ENCODE peak calls at places on chromosomes 3 and 15, in four cellular contexts. T, J, R and E are unnamed samples.

GRCh38 chr3:187750041-187750512 is 4.8 kb upstream of the BCL6 start:
- DNase-seq in R (no peak), J (peak; percentile 40), T (no peak), E (no peak)

GRCh38 chr3:120637836-120638559 is 41.9 kb downstream of the NDUFB4 start:
- DNase-seq in T (peak; percentile 27), R (no peak), J (no peak), E (no peak)

GRCh38 chr3:155631323-155632019 is 113.4 kb downstream of the PLCH1 start:
- DNase-seq in R (no peak), T (no peak), J (no peak), E (peak; percentile 4)

GRCh38 chr3:130480736-130481135 is 36.2 kb upstream of the COL6A6 start:
- DNase-seq in R (no peak), T (peak; percentile 40), J (no peak), E (no peak)

GRCh38 chr3:165336786-165337185 is 140.6 kb upstream of the SLITRK3 start:
- DNase-seq in J (no peak), T (no peak), R (no peak), E (no peak)

GRCh38 chr3:143707848-143708247 is 140.4 kb downstream of the SLC9A9 start:
- DNase-seq in T (no peak), R (no peak), J (no peak), E (no peak)

GRCh38 chr15:78012643-78013077 is 64.9 kb downstream of the TBC1D2B start:
- DNase-seq in J (no peak), T (no peak), R (no peak), E (no peak)

GRCh38 chr3:195407511-195408409 is 35.1 kb downstream of the ACAP2 start:
- DNase-seq in J (no peak), R (no peak), T (peak; percentile 15), E (no peak)

GRCh38 chr3:58074997-58075396 is 66.8 kb downstream of the FLNB start:
- DNase-seq in J (no peak), T (no peak), R (no peak), E (peak; percentile 26)

GRCh38 chr3:3532544-3532943 is 266.7 kb upstream of the LRRN1 start:
- DNase-seq in J (no peak), R (no peak), T (no peak), E (no peak)

GRCh38 chr3:27311400-27311799 is 57.8 kb downstream of the NEK10 start:
- DNase-seq in T (no peak), J (no peak), R (no peak), E (no peak)

GRCh38 chr15:74773731-74774252 is 8.1 kb upstream of the CSK start:
- DNase-seq in J (no peak), T (peak; percentile 52), R (no peak), E (no peak)

GRCh38 chr15:43433160-43433559 is 59.8 kb downstream of the TP53BP1 start:
- DNase-seq in J (no peak), T (no peak), R (no peak), E (no peak)

GRCh38 chr15:50058231-50058630 is 60.8 kb downstream of the ATP8B4 start:
- DNase-seq in T (no peak), R (no peak), J (peak; percentile 50), E (peak; percentile 24)

GRCh38 chr15:58924326-58924725 is 9.2 kb downstream of the SLTM start:
- DNase-seq in T (peak; percentile 21), R (no peak), J (no peak), E (no peak)

GRCh38 chr3:146163584-146163983 is 2.6 kb upstream of the PLOD2 start:
- DNase-seq in J (no peak), R (no peak), T (no peak), E (no peak)

GRCh38 chr3:116426036-116426435 is 19.3 kb downstream of the LSAMP start:
- DNase-seq in R (no peak), T (no peak), J (no peak), E (no peak)

GRCh38 chr3:71395927-71396695 is 187.4 kb downstream of the FOXP1 start:
- DNase-seq in R (no peak), T (peak; percentile 74), J (no peak), E (no peak)

GRCh38 chr3:160981217-160981938 is 123.8 kb downstream of the B3GALNT1 start:
- DNase-seq in T (peak; percentile 97), J (peak; percentile 68), R (no peak), E (peak; percentile 17)

GRCh38 chr15:40313531-40314398 is 6.0 kb upstream of the PLCB2 start:
- DNase-seq in R (no peak), T (peak; percentile 64), J (peak; percentile 72), E (no peak)

GRCh38 chr3:73235768-73236167 is 174.3 kb downstream of the EBLN2 start:
- DNase-seq in J (no peak), T (no peak), R (no peak), E (no peak)

GRCh38 chr3:134742202-134742601 is 52.9 kb upstream of the EPHB1 start:
- DNase-seq in J (no peak), R (no peak), T (no peak), E (no peak)

GRCh38 chr3:170309044-170309443 is 48.5 kb upstream of the SKIL start:
- DNase-seq in T (no peak), R (no peak), J (no peak), E (no peak)

GRCh38 chr3:72229952-72230351 is 445.0 kb upstream of the PROK2 start:
- DNase-seq in T (no peak), J (no peak), R (no peak), E (no peak)

GRCh38 chr15:80588801-80589200 is 106.3 kb upstream of the ABHD17C start:
- DNase-seq in R (no peak), T (no peak), J (no peak), E (no peak)

GRCh38 chr3:159762238-159762637 is 226.4 kb upstream of the IL12A start:
- DNase-seq in R (no peak), T (no peak), J (no peak), E (no peak)

GRCh38 chr3:49701388-49702077 is 12.2 kb downstream of the RNF123 start:
- DNase-seq in R (no peak), T (peak; percentile 39), J (no peak), E (no peak)

GRCh38 chr15:63900306-63900705 is 66.6 kb upstream of the HERC1 start:
- DNase-seq in T (peak; percentile 27), J (no peak), R (no peak), E (no peak)

GRCh38 chr15:92061511-92062200 is 208.1 kb downstream of the SLCO3A1 start:
- DNase-seq in R (no peak), J (no peak), T (no peak), E (no peak)

GRCh38 chr3:150721285-150722130 is 17.8 kb upstream of the ERICH6 start:
- DNase-seq in R (no peak), J (peak; percentile 77), T (peak; percentile 68), E (peak; percentile 57)

GRCh38 chr15:25054329-25054728 is 99.5 kb downstream of the SNRPN start:
- DNase-seq in T (no peak), J (no peak), R (no peak), E (no peak)

GRCh38 chr15:101479342-101479845 is 10.1 kb downstream of the PCSK6 start:
- DNase-seq in J (no peak), T (no peak), R (no peak), E (no peak)

GRCh38 chr3:69690-70089 is 126.9 kb upstream of the CHL1 start:
- DNase-seq in R (no peak), T (peak; percentile 2), J (no peak), E (no peak)